ENCODE peak calls at places on chromosomes 11 and 22, in four cellular contexts. K, F, N and Z are unnamed samples.
A peak's percentile ranks its signal among the peaks of the same experiment; 100 is the strongest.

GRCh38 chr11:58058276-58059010 is 27.7 kb downstream of the OR6Q1 start:
- DNase-seq in K (no peak), F (no peak), N (no peak), Z (no peak)

GRCh38 chr11:24754406-24754805 is 257.6 kb downstream of the LUZP2 start:
- DNase-seq in K (no peak), F (no peak), N (no peak), Z (no peak)

GRCh38 chr22:39144101-39144815 is 8.2 kb downstream of the CBX7 start:
- DNase-seq in K (no peak), F (no peak), N (no peak), Z (peak; percentile 56)

GRCh38 chr11:117457031-117457785 is 129.6 kb downstream of the CEP164 start:
- DNase-seq in K (no peak), F (no peak), N (no peak), Z (no peak)

GRCh38 chr11:73346186-73346935 is 29.8 kb upstream of the RELT start:
- DNase-seq in K (no peak), F (no peak), N (no peak), Z (no peak)

GRCh38 chr11:84291996-84292395 is 1005.8 kb upstream of the CCDC90B start:
- DNase-seq in K (no peak), F (no peak), N (no peak), Z (no peak)

GRCh38 chr11:61701298-61701993 is 21.3 kb downstream of the DAGLA start:
- DNase-seq in K (peak; percentile 63), F (peak; percentile 37), N (peak; percentile 44), Z (no peak)

GRCh38 chr11:6251120-6251733 is 8.4 kb upstream of the CCKBR start:
- DNase-seq in K (peak; percentile 80), F (peak; percentile 59), N (peak; percentile 72), Z (no peak)

GRCh38 chr11:104332110-104332509 is 168.2 kb upstream of the PDGFD start:
- DNase-seq in K (peak; percentile 37), F (peak; percentile 5), N (no peak), Z (no peak)

GRCh38 chr11:123054301-123055065 is 7.5 kb downstream of the HSPA8 start:
- DNase-seq in K (peak; percentile 71), F (peak; percentile 70), N (peak; percentile 72), Z (no peak)

GRCh38 chr22:46992121-46992731 is 229.8 kb downstream of the TBC1D22A start:
- DNase-seq in K (no peak), F (no peak), N (no peak), Z (no peak)

GRCh38 chr22:20015971-20016733 is 471 bp downstream of the ARVCF start:
- DNase-seq in K (peak; percentile 61), F (peak; percentile 27), N (peak; percentile 67), Z (no peak)

GRCh38 chr22:19063581-19064353 is 58.4 kb downstream of the DGCR2 start:
- DNase-seq in K (no peak), F (no peak), N (no peak), Z (no peak)

DNA sequence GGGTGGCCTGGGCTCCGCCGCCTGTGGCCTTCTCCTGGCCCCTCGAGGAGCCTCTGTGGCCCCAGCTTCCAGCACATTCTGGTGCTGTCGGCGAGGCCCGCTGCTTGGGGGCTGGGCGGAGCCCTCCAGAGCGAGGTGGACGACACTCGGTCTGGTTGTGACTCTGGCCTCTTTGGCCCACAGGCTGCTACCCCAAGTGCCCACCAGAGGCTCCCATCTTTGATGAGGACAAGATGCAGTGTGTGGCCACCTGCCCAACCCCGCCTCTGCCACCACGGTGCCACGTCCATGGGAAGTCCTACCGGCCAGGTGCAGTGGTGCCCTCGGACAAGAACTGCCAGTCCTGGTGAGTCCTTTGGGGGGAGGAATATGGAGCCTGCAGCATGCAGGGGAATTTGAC is 22.4 kb downstream of the MUC5AC start:
- DNase-seq in K (no peak), F (no peak), N (no peak), Z (no peak)
- TF ChIP-seq FOXK2 in K (no peak), F (no peak), N (no peak), Z (no peak)

GRCh38 chr11:9528573-9529332 is 44.7 kb upstream of the WEE1 start:
- DNase-seq in K (peak; percentile 52), F (no peak), N (no peak), Z (no peak)

GRCh38 chr11:9529333-9529648 is 44.2 kb upstream of the WEE1 start:
- DNase-seq in K (peak; percentile 68), F (no peak), N (peak; percentile 81), Z (no peak)

GRCh38 chr11:9530020-9530628 is 43.3 kb upstream of the WEE1 start:
- DNase-seq in K (no peak), F (no peak), N (peak; percentile 48), Z (no peak)

GRCh38 chr11:9533053-9533452 is 40.4 kb upstream of the WEE1 start:
- DNase-seq in K (no peak), F (no peak), N (no peak), Z (no peak)

DNA sequence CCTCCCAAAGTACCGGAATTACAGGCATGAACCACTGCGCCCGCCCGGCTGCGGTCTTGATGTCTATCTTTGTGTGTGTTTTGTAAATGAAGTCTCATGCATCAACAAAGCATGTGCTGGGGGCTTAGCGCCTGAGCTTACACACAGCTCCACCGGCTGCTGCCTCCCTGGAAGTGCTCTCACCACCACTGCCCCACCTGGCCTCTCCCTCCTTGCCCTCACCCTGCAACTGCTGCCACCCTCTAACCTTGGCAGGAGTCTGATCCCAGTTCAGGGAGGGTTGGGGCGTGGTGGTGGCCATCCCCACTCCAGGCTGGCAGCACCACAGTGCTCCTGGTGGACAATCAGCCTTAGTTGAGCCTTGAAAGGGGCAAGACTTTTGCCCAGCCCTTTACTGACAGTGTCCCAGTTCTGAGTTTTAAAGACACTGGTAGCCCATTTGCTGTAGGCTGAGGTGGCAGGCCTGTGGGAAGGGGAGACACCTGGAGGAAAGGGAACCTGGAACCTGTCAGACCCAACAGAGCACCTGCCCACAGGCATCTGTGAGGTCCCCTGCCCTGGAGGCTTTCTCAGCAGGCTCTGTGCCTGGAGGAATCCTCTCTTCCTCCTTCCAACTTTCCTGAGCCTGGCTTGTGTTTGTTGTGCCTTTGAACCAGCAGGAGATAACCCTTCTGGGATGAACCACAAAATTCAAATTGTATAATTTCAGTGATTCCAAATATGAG is 42.4 kb upstream of the WEE1 start:
- DNase-seq in K (no peak), F (no peak), N (no peak), Z (no peak)
- TF ChIP-seq FOXK2 in K (no peak), F (no peak), N (no peak), Z (no peak)

GRCh38 chr11:134981824-134982223 is 569.8 kb upstream of the B3GAT1 start:
- DNase-seq in K (no peak), F (no peak), N (no peak), Z (no peak)
- TF ChIP-seq FOXK2 in K (no peak), F (no peak), N (no peak), Z (no peak)

GRCh38 chr11:66183581-66184048 is 84.8 kb upstream of the RAB1B start:
- DNase-seq in K (no peak), F (no peak), N (no peak), Z (no peak)
- TF ChIP-seq FOXK2 in K (no peak), F (no peak), N (no peak), Z (no peak)

GRCh38 chr11:9704620-9705019 is 40.7 kb downstream of the SWAP70 start:
- DNase-seq in K (no peak), F (no peak), N (no peak), Z (no peak)

GRCh38 chr11:9700105-9700801 is 36.4 kb downstream of the SWAP70 start:
- DNase-seq in K (no peak), F (no peak), N (no peak), Z (no peak)

GRCh38 chr11:9704037-9704436 is 40.2 kb downstream of the SWAP70 start:
- DNase-seq in K (no peak), F (no peak), N (no peak), Z (no peak)

GRCh38 chr11:9701799-9702198 is 37.9 kb downstream of the SWAP70 start:
- DNase-seq in K (no peak), F (no peak), N (no peak), Z (no peak)

DNA sequence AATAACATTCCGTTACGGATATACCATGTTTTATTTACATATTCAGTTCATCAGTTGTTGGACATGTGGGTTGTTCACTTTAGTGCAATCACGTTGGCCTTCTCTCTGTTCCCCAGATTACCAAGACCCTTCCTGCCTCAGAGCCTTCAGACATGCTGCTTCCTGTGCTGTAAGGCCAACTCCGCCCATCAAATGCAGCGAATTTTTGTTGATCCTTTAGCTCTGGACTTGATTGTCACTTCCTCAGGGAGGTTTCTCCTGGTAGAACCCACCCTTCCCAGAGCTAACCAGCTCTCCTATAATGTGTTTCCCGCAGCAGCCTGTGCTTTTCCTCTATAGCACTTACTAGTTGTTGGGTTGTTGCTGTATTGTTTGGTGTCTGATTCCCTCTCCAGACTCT is 39.4 kb downstream of the SWAP70 start:
- DNase-seq in K (no peak), F (no peak), N (no peak), Z (no peak)
- TF ChIP-seq FOXK2 in K (no peak), F (no peak), N (no peak), Z (no peak)

GRCh38 chr11:34238533-34238932 is 119.3 kb downstream of the ABTB2 start:
- DNase-seq in K (no peak), F (no peak), N (no peak), Z (no peak)
- TF ChIP-seq FOXK2 in K (no peak), F (no peak), N (no peak), Z (no peak)